ENCODE peak calls at places on chromosomes 7 and 10, in five cellular contexts. N, M, Z, Y and C are unnamed samples.

GRCh38 chr7:1509226-1509625 is 5.0 kb upstream of the INTS1 start:
- DNase-seq in N (no peak), M (no peak), Z (no peak), Y (no peak), C (no peak)

GRCh38 chr7:117837841-117838240 is 35.4 kb downstream of the CTTNBP2 start:
- DNase-seq in N (peak; percentile 20), M (no peak), Z (no peak), Y (no peak), C (no peak)

GRCh38 chr7:4706384-4707032 is 24.4 kb downstream of the FOXK1 start:
- DNase-seq in N (no peak), M (no peak), Z (no peak), Y (no peak), C (no peak)

GRCh38 chr10:132685921-132686680 is 99.8 kb downstream of the NKX6-2 start:
- DNase-seq in N (no peak), M (no peak), Z (no peak), Y (no peak), C (no peak)

GRCh38 chr7:38699481-38699880 is 68.3 kb upstream of the AMPH start:
- DNase-seq in N (no peak), M (no peak), Z (no peak), Y (no peak), C (no peak)

GRCh38 chr7:138602456-138602855 is 98.7 kb downstream of the SVOPL start:
- DNase-seq in N (no peak), M (no peak), Z (no peak), Y (peak; percentile 38), C (no peak)

GRCh38 chr7:22460363-22460988 is 39.5 kb downstream of the STEAP1B start:
- DNase-seq in N (no peak), M (no peak), Z (no peak), Y (no peak), C (no peak)

GRCh38 chr10:7696545-7696944 is 6.6 kb upstream of the ITIH2 start:
- DNase-seq in N (no peak), M (peak; percentile 82), Z (no peak), Y (no peak), C (no peak)

GRCh38 chr7:79806161-79806734 is 328.4 kb upstream of the GNAI1 start:
- DNase-seq in N (no peak), M (peak; percentile 6), Z (no peak), Y (no peak), C (peak; percentile 6)

GRCh38 chr7:130228840-130229239 is 21.2 kb downstream of the SSMEM1 start:
- DNase-seq in N (no peak), M (no peak), Z (no peak), Y (peak; percentile 37), C (no peak)

GRCh38 chr10:29130190-29130673 is 158.6 kb upstream of the LYZL1 start:
- DNase-seq in N (no peak), M (peak; percentile 80), Z (peak; percentile 34), Y (peak; percentile 42), C (peak; percentile 13)

DNA sequence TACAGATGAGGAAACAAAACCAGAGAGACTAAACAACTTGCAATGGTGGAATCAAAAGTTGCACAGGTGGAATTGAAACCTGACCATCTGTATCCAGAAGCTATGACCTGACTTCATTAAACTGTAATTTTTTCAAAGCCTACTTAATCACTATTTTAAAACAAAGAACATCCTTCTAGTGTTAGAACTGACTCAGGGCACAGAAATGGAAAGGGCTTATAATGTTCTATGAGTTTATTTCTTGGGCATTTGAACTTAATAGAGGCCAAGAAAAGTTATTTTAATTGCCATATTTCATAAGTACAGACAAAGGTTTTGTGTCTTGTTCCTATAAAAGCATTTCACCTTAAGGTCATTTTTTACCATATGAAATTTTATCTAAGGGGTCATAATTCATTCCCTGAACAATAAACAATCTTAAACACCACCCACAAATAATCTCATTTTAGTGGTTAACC is 8.8 kb downstream of the ITGB1 start:
- DNase-seq in N (no peak), M (no peak), Z (no peak), Y (no peak), C (no peak)
- TF ChIP-seq FOXM1 in N (no peak), M (no peak), Z (no peak), Y (no peak), C (no peak)

DNA sequence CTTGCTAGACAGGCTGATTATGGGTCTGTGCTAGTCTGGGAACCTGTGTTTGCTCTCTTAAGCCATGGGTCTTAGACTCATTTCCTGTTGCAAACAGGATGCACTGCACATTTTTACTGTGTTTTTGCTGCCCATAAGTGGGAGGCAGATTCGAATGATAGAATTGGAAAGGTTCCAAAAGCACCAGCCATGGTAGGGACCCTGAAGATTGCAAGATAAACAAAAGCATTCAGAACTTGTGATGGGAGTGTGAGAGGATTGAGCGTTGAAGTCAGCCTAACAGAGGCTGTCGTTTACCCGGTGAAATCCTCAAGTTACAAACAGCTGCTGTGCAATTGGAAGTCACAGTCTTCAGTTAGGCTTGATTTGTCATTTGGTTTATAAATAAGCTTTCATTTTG is 192.6 kb upstream of the MKI67 start:
- DNase-seq in N (no peak), M (no peak), Z (no peak), Y (peak; percentile 45), C (no peak)
- TF ChIP-seq FOXM1 in N (no peak), M (no peak), Z (no peak), Y (no peak), C (no peak)

DNA sequence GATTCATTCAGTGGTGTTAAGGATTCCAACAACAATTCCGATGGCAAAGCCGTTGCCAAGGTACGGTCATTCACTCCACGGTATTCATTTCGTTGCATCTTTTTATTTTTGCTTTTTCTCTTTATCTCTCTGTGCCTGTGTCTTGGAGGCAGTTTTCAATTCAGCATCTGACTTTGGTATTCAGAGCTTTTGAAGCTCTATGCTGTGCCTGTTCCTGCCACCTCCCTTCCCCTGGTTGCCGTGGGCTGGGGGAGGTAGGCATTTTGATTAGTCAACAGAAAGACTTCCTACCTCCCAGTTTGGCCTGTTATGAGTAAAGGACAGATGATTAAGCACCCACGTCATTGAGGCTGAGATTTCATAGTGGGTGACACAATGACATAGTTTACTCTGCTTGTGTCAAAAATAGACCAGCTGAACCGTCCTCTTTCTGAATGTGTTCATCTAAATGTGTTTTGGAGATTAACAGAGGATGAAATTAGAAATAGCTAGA is 149.5 kb downstream of the ARID5B start:
- DNase-seq in N (peak; percentile 67), M (peak; percentile 70), Z (peak; percentile 29), Y (no peak), C (no peak)
- TF ChIP-seq FOXM1 in N (peak; percentile 88), M (no peak), Z (no peak), Y (no peak), C (no peak)

DNA sequence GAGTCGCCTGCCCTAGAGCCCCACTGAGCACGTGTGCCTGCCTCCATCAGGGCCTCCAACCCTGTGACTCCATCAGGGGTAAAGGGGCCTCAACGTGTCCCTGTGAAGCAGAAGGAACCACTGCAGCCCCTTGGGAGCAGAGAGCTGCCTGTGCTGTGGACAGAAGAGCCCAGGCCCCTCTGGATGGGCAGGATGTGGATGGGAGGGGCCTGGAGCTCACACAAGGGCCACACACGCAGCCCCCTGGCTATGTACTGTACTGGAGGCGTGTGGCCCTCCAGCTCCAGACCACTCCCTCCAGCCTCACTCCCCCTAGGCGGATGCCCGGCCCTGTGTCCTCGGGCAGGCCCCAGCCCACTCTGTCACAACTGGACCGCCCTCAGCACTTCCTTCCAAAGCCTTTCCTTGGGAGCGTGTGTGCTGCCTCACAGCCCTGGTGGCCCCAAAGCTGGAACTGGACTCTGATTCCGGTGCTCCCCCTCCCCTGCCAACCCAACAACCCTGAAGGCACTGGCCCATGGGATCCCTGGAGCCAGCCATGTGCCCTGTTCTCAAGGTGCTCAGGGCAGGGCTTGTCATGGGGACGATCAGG is 238.0 kb downstream of the TCERG1L start:
- DNase-seq in N (no peak), M (no peak), Z (no peak), Y (no peak), C (no peak)
- TF ChIP-seq FOXM1 in N (no peak), M (no peak), Z (no peak), Y (no peak), C (no peak)

GRCh38 chr7:34723338-34723737 is 65.3 kb downstream of the NPSR1 start:
- DNase-seq in N (no peak), M (no peak), Z (no peak), Y (no peak), C (no peak)
- TF ChIP-seq FOXM1 in N (no peak), M (no peak), Z (no peak), Y (no peak), C (no peak)

GRCh38 chr10:38093816-38094157 is 350 bp upstream of the ZNF37A start:
- DNase-seq in N (no peak), M (no peak), Z (no peak), Y (no peak), C (no peak)
- TF ChIP-seq FOXM1 in N (no peak), M (no peak), Z (no peak), Y (no peak), C (no peak)

GRCh38 chr10:31961264-31961663 is 32.6 kb upstream of the ARHGAP12 start:
- DNase-seq in N (no peak), M (no peak), Z (no peak), Y (no peak), C (no peak)
- TF ChIP-seq FOXM1 in N (no peak), M (no peak), Z (no peak), Y (no peak), C (no peak)

DNA sequence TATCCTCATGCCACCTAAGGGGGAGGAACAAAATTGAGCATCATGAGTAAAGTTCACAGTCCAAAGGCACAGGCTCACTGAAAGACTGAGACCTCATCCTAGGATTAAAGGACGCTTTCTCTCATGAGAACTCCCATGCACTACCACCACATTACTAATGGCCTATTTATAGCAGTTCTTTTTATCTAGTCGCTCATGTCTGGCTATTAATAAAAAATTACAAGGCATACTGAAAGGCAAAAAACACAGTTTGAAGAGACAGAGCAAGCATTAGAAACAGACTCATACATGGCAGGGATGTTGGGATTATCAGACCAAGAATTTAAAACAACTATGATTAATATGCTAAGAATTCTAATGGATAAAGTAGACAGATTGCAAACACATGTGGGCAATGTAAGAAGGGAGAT is 46.0 kb upstream of the CDK13 start:
- DNase-seq in N (no peak), M (no peak), Z (no peak), Y (no peak), C (no peak)
- TF ChIP-seq FOXM1 in N (no peak), M (no peak), Z (no peak), Y (no peak), C (no peak)

GRCh38 chr7:37083311-37084096 is 359.2 kb upstream of the AOAH start:
- DNase-seq in N (no peak), M (no peak), Z (no peak), Y (no peak), C (no peak)
- TF ChIP-seq FOXM1 in N (no peak), M (no peak), Z (no peak), Y (no peak), C (no peak)